ENCODE peak calls at places on chromosome 12, in seven cellular contexts. E is tibial nerve, D is left ventricle myocardium inferior, X is psoas muscle, H is HCT116, L is tibial artery, O is aorta. U is an unnamed sample.

GRCh38 chr12:16606936-16607335 is 974 bp upstream of the LMO3 start:
- DNase-seq in E (no peak), D (no peak), X (no peak), H (no peak), L (no peak), O (no peak), U (no peak)

GRCh38 chr12:68888243-68888642 is 44.7 kb downstream of the CPM start:
- DNase-seq in E (no peak), D (no peak), X (no peak), H (no peak), L (no peak), O (no peak), U (no peak)

GRCh38 chr12:113238309-113238708 is 17.0 kb downstream of the TPCN1 start:
- DNase-seq in E (no peak), D (no peak), X (no peak), H (no peak), L (no peak), O (no peak), U (no peak)

GRCh38 chr12:70648831-70649230 is 11.6 kb upstream of the PTPRB start:
- DNase-seq in E (no peak), D (no peak), X (no peak), H (no peak), L (no peak), O (no peak), U (no peak)

GRCh38 chr12:19382111-19382526 is 57.2 kb upstream of the AEBP2 start:
- DNase-seq in E (no peak), D (no peak), X (no peak), H (no peak), L (no peak), O (peak; percentile 56), U (no peak)

GRCh38 chr12:52445876-52446275 is 6.1 kb downstream of the KRT6B start:
- DNase-seq in E (no peak), D (no peak), X (no peak), H (no peak), L (no peak), O (no peak), U (no peak)

GRCh38 chr12:89319606-89320005 is 32.7 kb downstream of the DUSP6 start:
- DNase-seq in E (no peak), D (no peak), X (no peak), H (no peak), L (no peak), O (no peak), U (no peak)

GRCh38 chr12:2049604-2050540 is 2.9 kb upstream of the CACNA1C start:
- DNase-seq in E (no peak), D (no peak), X (no peak), H (no peak), L (no peak), O (no peak), U (no peak)

GRCh38 chr12:11880424-11880823 is 190.3 kb upstream of the BCL2L14 start:
- DNase-seq in E (no peak), D (no peak), X (no peak), H (no peak), L (no peak), O (no peak), U (no peak)

GRCh38 chr12:57214398-57214781 is 2.2 kb upstream of the NXPH4 start:
- DNase-seq in E (peak; percentile 59), D (peak; percentile 57), X (peak; percentile 67), H (no peak), L (peak; percentile 67), O (no peak), U (peak; percentile 20)

GRCh38 chr12:1936406-1937320 is 18.2 kb upstream of the CACNA2D4 start:
- DNase-seq in E (no peak), D (peak; percentile 65), X (peak; percentile 67), H (no peak), L (peak; percentile 63), O (peak; percentile 89), U (peak; percentile 85)

GRCh38 chr12:64995831-64996230 is 125.3 kb downstream of the WIF1 start:
- DNase-seq in E (no peak), D (no peak), X (no peak), H (no peak), L (no peak), O (no peak), U (no peak)

GRCh38 chr12:64992641-64993040 is 128.5 kb downstream of the WIF1 start:
- DNase-seq in E (no peak), D (no peak), X (no peak), H (no peak), L (no peak), O (no peak), U (no peak)

GRCh38 chr12:64990991-64991570 is 130.0 kb downstream of the WIF1 start:
- DNase-seq in E (no peak), D (no peak), X (no peak), H (no peak), L (no peak), O (no peak), U (no peak)
- H3K27ac ChIP-seq in E (no peak overlapping the region), D (no peak overlapping the region), X (no peak overlapping the region), H (no peak overlapping the region), L (no peak overlapping the region), O (no peak overlapping the region), U (no peak overlapping the region)

DNA sequence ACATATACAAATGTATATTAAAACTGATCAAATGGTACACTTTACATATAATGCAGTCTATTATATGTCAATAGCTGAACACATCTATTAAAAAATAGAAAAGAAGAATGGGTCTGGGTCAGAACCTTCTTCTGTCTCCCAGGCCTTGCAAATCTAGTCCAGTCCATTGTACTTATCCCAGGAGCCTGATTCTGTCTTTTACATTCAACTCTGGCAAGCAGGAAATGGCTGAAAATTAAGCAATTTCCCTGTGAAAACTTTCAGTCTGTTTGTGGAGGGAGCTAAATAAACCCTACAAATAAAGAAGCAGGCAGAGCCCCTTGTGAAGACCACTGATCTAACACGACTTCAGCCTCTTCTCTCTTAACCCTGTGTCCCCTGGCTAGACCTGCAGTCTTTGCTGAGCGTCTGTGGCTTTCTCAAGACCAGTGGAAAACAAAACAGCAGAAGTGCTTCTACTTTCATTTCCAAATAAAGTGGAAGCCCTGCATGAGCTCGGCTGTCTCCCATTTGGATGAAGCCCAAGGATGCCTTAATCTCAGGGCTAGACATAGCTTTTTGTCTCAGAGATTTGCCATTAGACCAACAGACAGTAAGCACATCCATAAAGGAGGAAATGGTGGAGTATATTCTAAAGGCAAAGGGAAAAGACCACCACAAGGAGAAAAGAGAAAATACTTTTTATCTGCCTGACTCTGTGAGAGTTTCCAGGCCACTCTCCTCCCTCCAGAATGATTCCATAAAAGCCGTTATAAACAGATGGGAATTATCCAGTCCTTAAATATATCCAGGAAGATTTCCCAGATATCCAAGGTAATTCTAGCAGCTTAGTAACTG is 48.2 kb downstream of the CRACR2A start:
- DNase-seq in E (no peak), D (no peak), X (no peak), H (no peak), L (no peak), O (no peak), U (no peak)
- H3K27ac ChIP-seq in E (no peak overlapping the region), D (peak overlapping the region; percentile 78), X (peak overlapping the region; percentile 44), H (no peak overlapping the region), L (no peak overlapping the region), O (no peak overlapping the region), U (no peak overlapping the region)

GRCh38 chr12:7934560-7935463 is 1.2 kb downstream of the SLC2A3 start:
- DNase-seq in E (no peak), D (no peak), X (no peak), H (no peak), L (no peak), O (no peak), U (no peak)
- H3K27ac ChIP-seq in E (peak overlapping the region; percentile 82), D (peak overlapping the region; percentile 91), X (peak overlapping the region; percentile 64), H (no peak overlapping the region), L (peak overlapping the region; percentile 78), O (no peak overlapping the region), U (peak overlapping the region; percentile 66)

GRCh38 chr12:50201987-50202521 is 34.9 kb upstream of the CERS5 start:
- DNase-seq in E (no peak), D (no peak), X (no peak), H (peak; percentile 81), L (no peak), O (no peak), U (no peak)
- H3K27ac ChIP-seq in E (no peak overlapping the region), D (no peak overlapping the region), X (no peak overlapping the region), H (peak overlapping the region; percentile 91), L (no peak overlapping the region), O (no peak overlapping the region), U (no peak overlapping the region)

DNA sequence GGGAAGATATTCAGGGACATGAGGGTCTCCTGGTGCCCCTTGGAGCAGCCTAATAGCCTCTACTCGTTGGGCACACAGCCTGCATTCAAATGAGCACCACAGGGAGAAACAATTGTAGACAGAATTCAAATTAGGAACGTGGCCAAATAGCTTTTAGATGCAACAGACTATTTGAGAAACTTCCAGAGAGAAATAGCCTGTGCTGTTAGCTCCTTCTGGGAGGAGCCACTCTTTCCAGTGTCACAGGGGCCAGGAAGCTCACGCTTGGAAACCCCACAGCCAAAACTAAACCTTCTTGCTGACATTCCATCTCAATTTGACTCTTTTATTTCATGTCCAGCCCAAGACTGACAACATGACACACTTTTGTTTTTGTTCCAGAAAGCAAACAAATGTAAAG is 114.4 kb downstream of the RPAP3 start:
- DNase-seq in E (no peak), D (no peak), X (no peak), H (no peak), L (no peak), O (no peak), U (no peak)
- H3K27ac ChIP-seq in E (no peak overlapping the region), D (peak overlapping the region; percentile 13), X (no peak overlapping the region), H (no peak overlapping the region), L (no peak overlapping the region), O (no peak overlapping the region), U (no peak overlapping the region)

GRCh38 chr12:46893429-46893828 is 67.6 kb upstream of the SLC38A4 start:
- DNase-seq in E (no peak), D (no peak), X (no peak), H (no peak), L (no peak), O (no peak), U (no peak)

GRCh38 chr12:46892034-46892705 is 66.4 kb upstream of the SLC38A4 start:
- DNase-seq in E (no peak), D (no peak), X (no peak), H (no peak), L (no peak), O (no peak), U (no peak)

GRCh38 chr12:46891306-46891705 is 65.5 kb upstream of the SLC38A4 start:
- DNase-seq in E (no peak), D (no peak), X (no peak), H (no peak), L (no peak), O (no peak), U (no peak)

GRCh38 chr12:46895726-46896125 is 69.9 kb upstream of the SLC38A4 start:
- DNase-seq in E (no peak), D (no peak), X (no peak), H (no peak), L (no peak), O (no peak), U (no peak)

GRCh38 chr12:46892887-46893286 is 67.1 kb upstream of the SLC38A4 start:
- DNase-seq in E (no peak), D (no peak), X (no peak), H (no peak), L (no peak), O (no peak), U (no peak)
- H3K27ac ChIP-seq in E (no peak overlapping the region), D (no peak overlapping the region), X (peak overlapping the region; percentile 77), H (no peak overlapping the region), L (no peak overlapping the region), O (no peak overlapping the region), U (no peak overlapping the region)

GRCh38 chr12:127811988-127812387 is 455.0 kb upstream of the TMEM132C start:
- DNase-seq in E (no peak), D (peak; percentile 57), X (no peak), H (no peak), L (no peak), O (peak; percentile 62), U (no peak)
- H3K27ac ChIP-seq in E (no peak overlapping the region), D (no peak overlapping the region), X (no peak overlapping the region), H (no peak overlapping the region), L (no peak overlapping the region), O (no peak overlapping the region), U (no peak overlapping the region)

GRCh38 chr12:8904665-8905064 is 9.6 kb upstream of the PHC1 start:
- DNase-seq in E (no peak), D (no peak), X (no peak), H (no peak), L (no peak), O (no peak), U (no peak)
- H3K27ac ChIP-seq in E (no peak overlapping the region), D (peak overlapping the region; percentile 77), X (no peak overlapping the region), H (no peak overlapping the region), L (no peak overlapping the region), O (no peak overlapping the region), U (no peak overlapping the region)

U was measured in substantia nigra.